ENCODE peak calls at places on chromosomes 1 and 21, in seven cellular contexts. Z is AG10803, E is heart right ventricle, F is PC-9, G is pancreas, T is upper lobe of right lung, N is mucosa of descending colon. A is an unnamed sample.

GRCh38 chr1:66539491-66539890 is 5.5 kb downstream of the SGIP1 start:
- DNase-seq in G (no peak), F (no peak), E (no peak), T (no peak), N (no peak), Z (no peak), A (no peak)

GRCh38 chr1:105544475-105544874 is 1512.0 kb upstream of the PRMT6 start:
- DNase-seq in N (no peak), Z (no peak), T (no peak), G (no peak), F (no peak), E (no peak), A (peak)

GRCh38 chr1:198970919-198971318 is 332.1 kb downstream of the PTPRC start:
- DNase-seq in E (no peak), F (peak), Z (peak), N (no peak), G (no peak), T (no peak), A (peak)

GRCh38 chr1:89931950-89932349 is 63.0 kb upstream of the ZNF326 start:
- DNase-seq in Z (no peak), N (no peak), G (no peak), E (no peak), T (no peak), F (no peak), A (no peak)

GRCh38 chr1:228457396-228458176 is 29.6 kb upstream of the RNF187 start:
- DNase-seq in F (peak), G (peak), E (peak), T (peak), N (peak), Z (peak), A (peak)

GRCh38 chr1:16367258-16367967 is 371 bp downstream of the SZRD1 start:
- DNase-seq in N (peak), F (peak), Z (peak), E (peak), G (peak), T (peak), A (peak)

GRCh38 chr1:181483084-181483559 is at the start of gene CACNA1E:
- DNase-seq in Z (no peak), T (no peak), G (no peak), F (no peak), E (no peak), N (no peak), A (no peak)

GRCh38 chr1:6127587-6128163 is 52.4 kb downstream of the CHD5 start:
- DNase-seq in N (peak), T (peak), G (peak), Z (peak), E (peak), F (peak), A (peak)

GRCh38 chr1:29197590-29197924 is 15.9 kb upstream of the SRSF4 start:
- DNase-seq in F (no peak), Z (peak), G (no peak), E (no peak), T (no peak), N (no peak), A (peak)

GRCh38 chr21:36698160-36699025 is 522 bp upstream of the SIM2 start:
- DNase-seq in G (no peak), E (no peak), F (peak), T (peak), N (no peak), Z (peak), A (no peak)

GRCh38 chr1:202068596-202068995 is 54.1 kb upstream of the GPR37L1 start:
- DNase-seq in N (no peak), F (no peak), Z (no peak), T (no peak), E (no peak), G (no peak), A (no peak)

GRCh38 chr1:223358826-223359225 is 5.2 kb downstream of the SUSD4 start:
- DNase-seq in N (no peak), G (no peak), T (no peak), E (no peak), F (peak), Z (no peak), A (no peak)

GRCh38 chr1:52210044-52210443 is 68.2 kb downstream of the ZFYVE9 start:
- DNase-seq in F (no peak), G (no peak), N (no peak), Z (no peak), E (no peak), T (no peak), A (no peak)

GRCh38 chr1:116019653-116020253 is 43.4 kb downstream of the SLC22A15 start:
- DNase-seq in N (no peak), E (no peak), G (no peak), Z (no peak), F (no peak), T (no peak), A (no peak)

GRCh38 chr1:169012416-169012815 is 94.1 kb upstream of the ATP1B1 start:
- DNase-seq in N (no peak), Z (no peak), E (no peak), F (no peak), T (no peak), G (no peak), A (no peak)

GRCh38 chr1:79859212-79859948 is 852.9 kb upstream of the ADGRL4 start:
- DNase-seq in E (no peak), Z (peak), G (no peak), F (no peak), T (no peak), N (no peak), A (peak)

GRCh38 chr1:38558476-38559179 is 300.9 kb downstream of the RRAGC start:
- DNase-seq in G (no peak), N (no peak), E (no peak), F (no peak), T (peak), Z (no peak), A (no peak)

GRCh38 chr1:172286629-172287076 is 133.8 kb upstream of the C1orf105 start:
- DNase-seq in N (no peak), T (no peak), F (peak), G (no peak), E (no peak), Z (peak), A (peak)

GRCh38 chr21:26544208-26544607 is 28.9 kb downstream of the CYYR1 start:
- DNase-seq in T (no peak), F (no peak), E (no peak), Z (no peak), N (no peak), G (no peak), A (no peak)

GRCh38 chr21:42317341-42317741 is 2.1 kb upstream of the TFF3 start:
- DNase-seq in N (no peak), E (no peak), G (no peak), F (no peak), T (no peak), Z (no peak), A (no peak)

GRCh38 chr1:151547119-151547899 is 7.2 kb downstream of the TUFT1 start:
- DNase-seq in E (no peak), F (peak), N (peak), G (peak), T (peak), Z (peak), A (peak)

GRCh38 chr1:231918239-231919015 is 291.8 kb downstream of the DISC1 start:
- DNase-seq in E (no peak), F (no peak), N (no peak), G (no peak), Z (peak), T (no peak), A (peak)

GRCh38 chr1:23369335-23370013 is at the start of gene ZNF436:
- DNase-seq in N (peak), T (peak), Z (peak), E (peak), G (peak), F (no peak), A (peak)

GRCh38 chr1:66893712-66894111 is 30.9 kb downstream of the DNAI4 start:
- DNase-seq in N (no peak), F (no peak), G (no peak), E (no peak), T (no peak), Z (no peak), A (no peak)

GRCh38 chr1:89545264-89546038 is 20.8 kb downstream of the LRRC8B start:
- DNase-seq in T (no peak), Z (no peak), G (no peak), F (no peak), E (no peak), N (no peak), A (no peak)

GRCh38 chr1:93566227-93566626 is 115.4 kb downstream of the BCAR3 start:
- DNase-seq in N (no peak), F (no peak), Z (peak), E (peak), G (no peak), T (no peak), A (no peak)

GRCh38 chr21:43794311-43794710 is 4.9 kb downstream of the RRP1 start:
- DNase-seq in Z (no peak), G (no peak), E (no peak), F (no peak), T (no peak), N (no peak), A (no peak)

GRCh38 chr1:47894718-47895393 is 102.3 kb downstream of the TRABD2B start:
- DNase-seq in T (no peak), G (no peak), Z (peak), E (no peak), F (peak), N (peak), A (no peak)

GRCh38 chr21:27649323-27649722 is 682.4 kb upstream of the ADAMTS5 start:
- DNase-seq in N (no peak), E (no peak), Z (peak), F (no peak), T (no peak), G (no peak), A (peak)

GRCh38 chr21:35226960-35227741 is 178.0 kb upstream of the RUNX1 start:
- DNase-seq in N (no peak), F (no peak), G (no peak), Z (no peak), T (no peak), E (no peak), A (no peak)
- TF ChIP-seq CTCF in N (no peak), F (no peak), G (no peak), Z (no peak), T (no peak), E (no peak), A (no peak)

GRCh38 chr1:158027485-158027884 is 34.0 kb downstream of the KIRREL1 start:
- DNase-seq in Z (no peak), G (no peak), N (no peak), T (no peak), F (no peak), E (no peak), A (no peak)

GRCh38 chr1:158026641-158027040 is 33.2 kb downstream of the KIRREL1 start:
- DNase-seq in N (no peak), T (no peak), F (no peak), G (no peak), Z (no peak), E (no peak), A (no peak)

GRCh38 chr1:158025576-158026230 is 32.3 kb downstream of the KIRREL1 start:
- DNase-seq in N (no peak), G (no peak), Z (no peak), T (no peak), E (no peak), F (no peak), A (no peak)

GRCh38 chr1:158022554-158023278 is 29.3 kb downstream of the KIRREL1 start:
- DNase-seq in F (no peak), E (no peak), G (no peak), T (no peak), N (no peak), Z (peak), A (no peak)

DNA sequence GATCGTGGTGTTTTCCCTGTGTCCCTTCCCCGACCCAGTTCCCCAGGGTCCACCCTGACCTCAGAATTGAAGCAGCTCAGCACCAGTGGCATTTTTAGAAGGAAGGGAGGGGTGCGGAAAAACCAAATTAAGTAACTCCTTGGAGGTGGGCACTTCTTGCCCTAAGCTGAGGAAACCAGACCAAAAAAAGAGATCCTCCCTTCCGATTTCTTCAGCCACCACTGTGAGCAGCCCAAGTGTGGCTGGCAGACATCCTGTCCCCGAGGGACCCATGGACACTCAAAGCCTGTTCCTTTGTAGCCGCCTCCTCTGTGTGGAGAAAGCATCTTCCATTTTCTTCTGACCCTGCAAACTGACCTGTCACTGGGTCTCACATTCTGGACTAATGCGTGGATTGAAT is 31.3 kb downstream of the KIRREL1 start:
- DNase-seq in N (no peak), Z (no peak), F (no peak), T (no peak), G (no peak), E (no peak), A (no peak)
- H3K4me3 ChIP-seq in N (no peak), Z (no peak), F (no peak), T (no peak), G (no peak), E (no peak), A (no peak)

GRCh38 chr1:220484135-220484534 is 43.8 kb upstream of the MARK1 start:
- DNase-seq in Z (no peak), E (no peak), T (no peak), G (no peak), N (no peak), F (no peak), A (no peak)

GRCh38 chr1:220487297-220487820 is 40.6 kb upstream of the MARK1 start:
- DNase-seq in Z (peak), E (no peak), G (no peak), T (no peak), F (peak), N (peak), A (peak)

GRCh38 chr1:220483700-220484099 is 44.2 kb upstream of the MARK1 start:
- DNase-seq in E (no peak), F (no peak), G (no peak), T (no peak), N (no peak), Z (peak), A (no peak)

GRCh38 chr1:220485791-220486190 is 42.1 kb upstream of the MARK1 start:
- DNase-seq in F (no peak), Z (no peak), G (no peak), T (no peak), E (no peak), N (no peak), A (no peak)

GRCh38 chr1:220485131-220485530 is 42.8 kb upstream of the MARK1 start:
- DNase-seq in Z (no peak), G (no peak), N (no peak), T (no peak), E (no peak), F (no peak), A (no peak)
- TF ChIP-seq CTCF in Z (no peak), G (no peak), N (no peak), T (no peak), E (peak), F (no peak), A (no peak)

DNA sequence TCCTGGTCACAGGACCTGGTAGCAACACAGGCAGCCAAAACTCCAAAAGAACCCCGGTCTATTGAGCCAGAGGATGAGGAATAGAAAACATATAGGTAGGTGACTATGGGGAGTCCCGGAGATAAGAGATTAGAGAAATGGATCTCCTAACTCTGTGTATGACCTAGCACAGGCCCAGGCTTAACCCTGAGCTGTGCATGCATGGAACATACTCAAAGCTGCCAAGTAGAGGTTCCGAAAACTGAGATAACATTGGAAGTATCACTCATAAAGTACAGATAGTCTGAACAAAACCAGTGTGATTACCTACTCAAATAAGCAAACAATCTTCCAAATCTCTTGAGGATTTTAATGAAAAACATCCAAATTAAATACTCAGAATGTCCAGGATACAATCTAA is 31.5 kb upstream of the PRDX6 start:
- DNase-seq in G (no peak), T (no peak), E (no peak), Z (no peak), N (no peak), F (no peak), A (no peak)
- H3K4me3 ChIP-seq in G (no peak), T (no peak), E (no peak), Z (no peak), N (no peak), F (no peak), A (no peak)

GRCh38 chr1:60828944-60829343 is 253.4 kb upstream of the NFIA start:
- DNase-seq in G (no peak), E (no peak), T (no peak), Z (no peak), F (no peak), N (no peak), A (no peak)

GRCh38 chr1:60826320-60827094 is 255.9 kb upstream of the NFIA start:
- DNase-seq in N (no peak), Z (no peak), E (no peak), G (no peak), T (no peak), F (no peak), A (no peak)

GRCh38 chr1:60823151-60823550 is 259.2 kb upstream of the NFIA start:
- DNase-seq in E (no peak), N (no peak), Z (no peak), T (no peak), G (no peak), F (no peak), A (no peak)

GRCh38 chr1:60822252-60822651 is 260.1 kb upstream of the NFIA start:
- DNase-seq in F (no peak), Z (no peak), T (no peak), E (no peak), N (no peak), G (no peak), A (no peak)

DNA sequence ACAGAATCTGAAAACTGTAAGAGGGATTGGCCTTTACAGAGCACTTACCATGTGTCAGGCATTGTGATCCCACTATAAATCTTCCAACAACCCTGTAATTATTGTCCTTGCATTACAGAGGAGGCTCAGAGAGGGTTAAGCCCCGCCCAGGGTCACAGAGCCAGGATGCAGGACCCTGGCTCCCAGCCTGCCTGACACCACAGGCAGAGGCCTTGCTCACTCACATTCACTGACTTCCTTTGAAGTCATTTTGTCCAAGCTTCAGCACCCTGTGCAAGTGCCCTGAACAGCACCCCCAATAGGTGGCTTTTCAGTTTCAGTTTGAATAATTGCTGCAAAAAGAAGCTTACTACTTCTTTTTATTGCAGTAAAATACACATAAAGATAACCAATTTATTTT is 256.8 kb upstream of the NFIA start:
- DNase-seq in T (no peak), F (no peak), Z (no peak), G (no peak), N (peak), E (no peak), A (no peak)
- TF ChIP-seq CTCF in T (no peak), F (no peak), Z (no peak), G (no peak), N (no peak), E (no peak), A (no peak)

DNA sequence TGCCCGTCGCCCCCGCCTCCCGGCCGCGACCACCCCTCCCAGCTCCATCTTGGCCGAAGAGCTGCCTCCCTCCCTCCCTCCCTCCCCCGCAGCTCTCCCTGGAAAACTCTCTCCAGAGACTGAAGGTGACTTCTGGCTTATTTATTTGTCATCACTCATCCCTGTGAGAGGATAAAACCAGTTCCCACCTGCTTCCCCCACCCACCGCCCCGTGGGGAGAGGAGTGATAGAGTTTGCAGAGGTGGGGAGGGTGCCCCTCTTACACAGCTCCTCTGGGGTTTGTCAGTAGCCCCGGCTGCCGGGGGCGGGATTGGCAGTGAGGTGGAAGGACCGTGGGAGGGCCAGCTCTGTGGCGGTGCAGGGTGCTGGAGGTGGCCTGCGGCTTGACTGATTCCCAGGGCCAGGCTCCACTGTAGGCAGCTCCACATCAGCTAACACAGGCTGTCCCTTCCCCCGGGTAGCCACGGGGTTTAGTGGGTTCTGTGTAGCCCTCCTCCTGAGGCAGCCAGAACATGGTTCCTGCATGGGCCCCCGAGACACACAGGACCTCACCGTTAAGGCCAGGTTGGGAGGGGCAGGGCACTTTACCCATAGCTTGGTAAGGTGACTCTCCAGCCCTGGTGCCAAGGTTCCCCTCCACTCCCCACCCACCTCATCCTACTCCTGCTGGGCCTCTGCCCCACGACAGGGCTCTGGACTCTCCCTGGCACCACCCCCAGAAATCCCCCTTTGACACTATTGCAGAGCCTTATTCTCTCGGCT is 62.2 kb downstream of the ELK4 start:
- DNase-seq in N (no peak), T (peak), Z (no peak), E (no peak), F (peak), G (no peak), A (no peak)
- H3K4me3 ChIP-seq in N (no peak), T (peak), Z (no peak), E (peak), F (peak), G (peak), A (no peak)

A was measured in astrocyte of the spinal cord.